ENCODE peak calls at places on chromosomes 3 and 15, in eight cellular contexts. L, U, Y, R, V, P, N and W are unnamed samples.
A peak's percentile ranks its signal among the peaks of the same experiment; 100 is the strongest.

GRCh38 chr15:68151277-68151676 is 53.9 kb downstream of the CALML4 start:
- DNase-seq in P (no peak), L (no peak), Y (no peak), V (no peak), R (no peak), N (no peak), U (no peak), W (no peak)

GRCh38 chr3:13208706-13209295 is 135.6 kb upstream of the IQSEC1 start:
- DNase-seq in N (no peak), U (no peak), L (no peak), Y (no peak), R (no peak), P (no peak), V (no peak), W (no peak)

GRCh38 chr3:27666277-27666676 is 55.8 kb downstream of the EOMES start:
- DNase-seq in N (no peak), Y (no peak), U (no peak), V (no peak), P (no peak), R (no peak), L (no peak), W (no peak)

GRCh38 chr3:126402666-126403302 is 8.1 kb downstream of the CFAP100 start:
- DNase-seq in V (no peak), L (no peak), R (no peak), U (no peak), N (no peak), P (no peak), Y (no peak), W (no peak)

GRCh38 chr15:43932907-43933306 is 106.1 kb downstream of the WDR76 start:
- DNase-seq in Y (no peak), P (no peak), N (no peak), L (no peak), R (no peak), U (no peak), V (no peak), W (no peak)

GRCh38 chr15:39586387-39587171 is 5.7 kb downstream of the THBS1 start:
- DNase-seq in P (no peak), Y (no peak), V (no peak), R (no peak), L (no peak), U (no peak), N (no peak), W (no peak)

GRCh38 chr15:86236721-86237121 is 157.1 kb downstream of the AGBL1 start:
- DNase-seq in P (no peak), R (no peak), V (no peak), U (no peak), Y (no peak), N (no peak), L (no peak), W (no peak)

GRCh38 chr3:70064194-70064787 is 64.8 kb downstream of the SAMMSON start:
- DNase-seq in P (peak; percentile 1), L (no peak), Y (no peak), R (peak; percentile 23), U (peak; percentile 32), V (no peak), N (no peak), W (peak; percentile 27)

GRCh38 chr3:10228248-10228950 is 19.9 kb upstream of the TATDN2 start:
- DNase-seq in P (no peak), N (no peak), R (no peak), Y (no peak), L (no peak), U (peak; percentile 44), V (no peak), W (no peak)

GRCh38 chr3:149620291-149621020 is 37.4 kb downstream of the WWTR1 start:
- DNase-seq in P (no peak), L (no peak), V (no peak), N (no peak), R (peak; percentile 67), Y (no peak), U (no peak), W (no peak)

GRCh38 chr3:47542614-47543173 is 29.2 kb upstream of the ELP6 start:
- DNase-seq in V (no peak), N (peak; percentile 68), Y (no peak), R (no peak), P (no peak), L (peak; percentile 61), U (no peak), W (no peak)

GRCh38 chr3:14283821-14284438 is 105.3 kb downstream of the LSM3 start:
- DNase-seq in V (no peak), N (no peak), L (no peak), U (no peak), Y (no peak), R (no peak), P (no peak), W (no peak)

GRCh38 chr3:12677616-12678015 is 13.7 kb upstream of the RAF1 start:
- DNase-seq in V (no peak), N (no peak), P (no peak), Y (no peak), U (no peak), R (no peak), L (no peak), W (no peak)

GRCh38 chr15:25243800-25244097 is 195.1 kb downstream of the UBE3A start:
- DNase-seq in U (no peak), N (no peak), P (no peak), V (no peak), Y (no peak), R (no peak), L (peak; percentile 47), W (no peak)

GRCh38 chr3:126440709-126440995 is 35.0 kb downstream of the ZXDC start:
- DNase-seq in P (no peak), R (no peak), V (no peak), Y (no peak), N (peak; percentile 3), L (peak; percentile 43), U (no peak), W (no peak)

GRCh38 chr15:48096813-48097212 is 24.0 kb upstream of the SLC24A5 start:
- DNase-seq in P (no peak), R (peak; percentile 75), U (no peak), V (no peak), L (no peak), Y (no peak), N (no peak), W (no peak)

GRCh38 chr3:109050591-109051167 is 67.3 kb downstream of the MORC1 start:
- DNase-seq in Y (no peak), U (peak; percentile 35), P (peak; percentile 8), N (no peak), R (no peak), V (no peak), L (no peak), W (peak; percentile 3)

GRCh38 chr3:114447950-114448479 is 154.2 kb downstream of the TIGIT start:
- DNase-seq in R (no peak), U (no peak), L (no peak), N (no peak), V (no peak), Y (no peak), P (no peak), W (no peak)

GRCh38 chr15:36811903-36812302 is 232.5 kb downstream of the CDIN1 start:
- DNase-seq in U (no peak), N (no peak), L (no peak), R (no peak), V (no peak), Y (no peak), P (no peak), W (no peak)

GRCh38 chr3:124834723-124835718 is 52.1 kb downstream of the ITGB5 start:
- DNase-seq in Y (peak; percentile 47), R (no peak), L (no peak), V (peak; percentile 83), U (peak; percentile 64), N (peak; percentile 60), P (peak; percentile 86), W (peak; percentile 99)

GRCh38 chr3:54632281-54632665 is 295.6 kb downstream of the LRTM1 start:
- DNase-seq in U (no peak), V (no peak), R (no peak), N (no peak), L (no peak), P (no peak), Y (no peak), W (no peak)

GRCh38 chr15:43517354-43518072 is at the start of gene MAP1A:
- DNase-seq in L (peak; percentile 78), N (peak; percentile 53), P (peak; percentile 48), V (no peak), Y (no peak), R (no peak), U (no peak), W (no peak)

GRCh38 chr15:92655178-92655995 is at the start of gene FAM174B:
- DNase-seq in R (no peak), V (no peak), N (no peak), P (peak; percentile 47), U (peak; percentile 83), Y (no peak), L (no peak), W (no peak)

GRCh38 chr3:186775999-186776398 is 7.4 kb upstream of the EIF4A2 start:
- DNase-seq in U (no peak), V (no peak), L (no peak), N (no peak), R (no peak), P (no peak), Y (no peak), W (peak; percentile 29)

GRCh38 chr3:41933154-41933676 is 28.7 kb downstream of the ULK4 start:
- DNase-seq in P (no peak), N (no peak), R (peak; percentile 41), U (no peak), L (no peak), Y (no peak), V (no peak), W (no peak)

GRCh38 chr3:55203006-55203405 is 275.1 kb upstream of the LRTM1 start:
- DNase-seq in Y (no peak), P (no peak), N (no peak), V (no peak), L (no peak), U (no peak), R (no peak), W (no peak)

GRCh38 chr3:52289747-52290595 is 2.3 kb downstream of the GLYCTK start:
- DNase-seq in V (no peak), N (no peak), Y (no peak), U (no peak), L (no peak), P (no peak), R (no peak), W (peak; percentile 97)

GRCh38 chr3:172658344-172659245 is 52.3 kb downstream of the NCEH1 start:
- DNase-seq in Y (no peak), P (no peak), L (no peak), N (peak; percentile 27), V (peak; percentile 96), U (no peak), R (peak; percentile 100), W (peak; percentile 94)

GRCh38 chr15:86691091-86691490 is 611.4 kb downstream of the AGBL1 start:
- DNase-seq in V (no peak), Y (no peak), U (no peak), P (no peak), R (no peak), N (no peak), L (no peak), W (no peak)

GRCh38 chr3:5769825-5770224 is 582.3 kb downstream of the EDEM1 start:
- DNase-seq in Y (no peak), P (no peak), R (no peak), L (no peak), U (no peak), V (no peak), N (no peak), W (no peak)

GRCh38 chr3:71156062-71156665 is 427.4 kb downstream of the FOXP1 start:
- DNase-seq in Y (no peak), V (no peak), N (no peak), P (no peak), R (no peak), U (no peak), L (no peak), W (no peak)

GRCh38 chr3:64443553-64444331 is 218.5 kb upstream of the PRICKLE2 start:
- DNase-seq in P (no peak), R (no peak), N (no peak), U (no peak), Y (no peak), L (no peak), V (no peak), W (no peak)

GRCh38 chr3:139894638-139894989 is 40.4 kb upstream of the CLSTN2 start:
- DNase-seq in N (peak; percentile 53), L (no peak), U (no peak), P (no peak), Y (no peak), V (no peak), R (no peak), W (no peak)

GRCh38 chr3:15606434-15606891 is 4.9 kb downstream of the BTD start:
- DNase-seq in U (no peak), Y (no peak), N (no peak), P (no peak), V (peak; percentile 75), R (no peak), L (no peak), W (peak; percentile 92)